ENCODE peak calls at places on chromosomes 5 and 9, in eight cellular contexts. Z is A549, P is pancreas, A is right atrium auricular region, J is transverse colon, O is GM23248, L is neuronal stem cell, V is cardiac muscle cell. C is an unnamed sample.
A peak's percentile ranks its signal among the peaks of the same experiment; 100 is the strongest.

GRCh38 chr9:34551751-34552605 is 29.2 kb upstream of the ENHO start:
- DNase-seq in A (peak; percentile 50), L (no peak), O (no peak), V (no peak), Z (no peak), J (no peak), P (no peak), C (no peak)

GRCh38 chr5:149615976-149616375 is 34.7 kb downstream of the ARHGEF37 start:
- DNase-seq in O (no peak), J (no peak), V (no peak), A (no peak), L (no peak), Z (no peak), P (no peak), C (no peak)

GRCh38 chr9:83060557-83060956 is 2.4 kb downstream of the RASEF start:
- DNase-seq in V (no peak), P (peak; percentile 40), O (no peak), Z (peak; percentile 87), L (no peak), J (no peak), A (no peak), C (no peak)

GRCh38 chr9:100425758-100426157 is 1.2 kb upstream of the MSANTD3 start:
- DNase-seq in A (no peak), O (peak; percentile 23), V (peak; percentile 50), L (no peak), P (no peak), J (no peak), Z (no peak), C (no peak)

GRCh38 chr9:134720136-134720753 is 78.6 kb downstream of the COL5A1 start:
- DNase-seq in L (no peak), J (no peak), Z (no peak), A (no peak), O (no peak), V (no peak), P (no peak), C (no peak)

GRCh38 chr5:160306711-160307110 is 5.7 kb downstream of the CCNJL start:
- DNase-seq in O (no peak), P (no peak), L (no peak), A (no peak), V (no peak), J (peak; percentile 42), Z (no peak), C (no peak)

GRCh38 chr5:134245101-134245604 is 19.3 kb upstream of the PPP2CA start:
- DNase-seq in V (peak; percentile 89), O (peak; percentile 75), A (no peak), Z (peak; percentile 85), J (no peak), P (no peak), L (no peak), C (peak; percentile 50)

GRCh38 chr5:135569755-135570452 is 8.9 kb downstream of the CXCL14 start:
- DNase-seq in P (peak; percentile 28), L (no peak), Z (peak; percentile 51), O (peak; percentile 68), J (peak; percentile 18), A (no peak), V (peak; percentile 57), C (peak; percentile 75)

GRCh38 chr9:22921742-22922141 is 475.1 kb downstream of the DMRTA1 start:
- DNase-seq in P (no peak), L (no peak), O (no peak), V (no peak), A (no peak), Z (no peak), J (no peak), C (no peak)

DNA sequence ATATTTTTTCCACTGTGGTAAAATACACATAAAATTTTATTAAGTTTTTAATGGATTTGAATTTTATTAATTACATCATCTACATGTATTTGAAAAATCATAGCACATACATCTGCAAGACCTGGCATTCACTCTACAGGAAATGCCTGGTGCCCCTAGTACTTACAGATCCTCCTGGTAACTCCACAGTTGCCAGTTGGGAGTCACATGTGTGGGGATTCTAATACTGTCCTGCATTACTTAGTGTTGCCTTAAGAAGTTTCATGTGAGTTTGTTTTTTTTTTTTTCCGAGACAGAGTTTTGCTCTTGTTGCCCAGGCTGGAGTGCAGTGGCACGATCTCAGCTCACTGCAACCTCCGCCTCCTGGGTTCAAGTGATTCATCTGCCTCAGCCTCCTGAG is 18.1 kb downstream of the KDM3B start:
- DNase-seq in P (no peak), L (no peak), Z (no peak), A (no peak), V (no peak), J (no peak), O (peak; percentile 49), C (no peak)
- H3K4me1 ChIP-seq in P (peaks cover 11% of the 10 kb centered on the region), L (no peaks in the 10 kb centered on the region), Z (no peaks in the 10 kb centered on the region), A (no peaks in the 10 kb centered on the region), V (peaks cover 14% of the 10 kb centered on the region), J (peaks cover 10% of the 10 kb centered on the region), O (peaks cover 19% of the 10 kb centered on the region), C (no peaks in the 10 kb centered on the region)

DNA sequence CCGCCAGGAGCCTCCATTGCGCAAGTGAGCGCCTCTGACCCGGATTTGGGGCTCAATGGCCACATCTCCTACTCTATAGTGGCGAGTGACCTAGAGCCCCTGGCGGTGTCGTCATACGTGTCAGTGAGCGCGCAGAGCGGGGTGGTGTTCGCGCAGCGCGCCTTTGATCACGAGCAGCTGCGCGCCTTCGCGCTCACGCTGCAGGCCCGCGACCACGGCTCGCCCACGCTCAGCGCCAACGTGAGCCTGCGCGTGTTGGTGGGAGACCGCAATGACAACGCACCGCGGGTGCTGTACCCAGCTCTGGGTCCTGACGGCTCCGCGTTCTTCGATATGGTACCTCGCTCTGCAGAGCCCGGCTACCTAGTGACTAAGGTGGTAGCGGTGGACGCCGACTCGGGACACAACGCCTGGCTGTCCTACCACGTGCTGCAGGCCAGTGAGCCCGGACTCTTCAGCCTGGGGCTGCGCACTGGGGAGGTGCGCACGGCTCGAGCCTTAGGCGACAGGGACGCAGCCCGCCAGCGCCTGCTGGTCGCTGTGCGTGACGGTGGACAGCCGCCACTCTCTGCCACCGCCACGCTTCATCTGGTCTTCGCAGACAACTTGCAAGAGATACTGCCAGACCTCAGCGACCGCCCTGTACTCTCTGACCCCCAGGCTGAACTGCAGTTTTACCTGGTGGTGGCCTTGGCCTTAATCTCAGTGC is 1.9 kb downstream of the PCDHGB6 start:
- DNase-seq in L (no peak), V (no peak), Z (no peak), P (no peak), O (no peak), J (no peak), A (no peak), C (no peak)
- H3K9me3 ChIP-seq in L (peaks cover 51% of the 10 kb centered on the region), V (peaks cover 8% of the 10 kb centered on the region), Z (peaks cover 50% of the 10 kb centered on the region), P (no peaks in the 10 kb centered on the region), O (no peaks in the 10 kb centered on the region), J (peaks cover 94% of the 10 kb centered on the region), A (peaks cover 97% of the 10 kb centered on the region), C (peaks cover 7% of the 10 kb centered on the region)

GRCh38 chr5:111929261-111929660 is 172.3 kb upstream of the NREP start:
- DNase-seq in A (no peak), Z (no peak), L (no peak), P (no peak), O (peak; percentile 30), J (no peak), V (no peak), C (no peak)
- H3K4me1 ChIP-seq in A (no peaks in the 10 kb centered on the region), Z (no peaks in the 10 kb centered on the region), L (no peaks in the 10 kb centered on the region), P (no peaks in the 10 kb centered on the region), O (peaks cover 71% of the 10 kb centered on the region), J (no peaks in the 10 kb centered on the region), V (peaks cover 11% of the 10 kb centered on the region), C (no peaks in the 10 kb centered on the region)

DNA sequence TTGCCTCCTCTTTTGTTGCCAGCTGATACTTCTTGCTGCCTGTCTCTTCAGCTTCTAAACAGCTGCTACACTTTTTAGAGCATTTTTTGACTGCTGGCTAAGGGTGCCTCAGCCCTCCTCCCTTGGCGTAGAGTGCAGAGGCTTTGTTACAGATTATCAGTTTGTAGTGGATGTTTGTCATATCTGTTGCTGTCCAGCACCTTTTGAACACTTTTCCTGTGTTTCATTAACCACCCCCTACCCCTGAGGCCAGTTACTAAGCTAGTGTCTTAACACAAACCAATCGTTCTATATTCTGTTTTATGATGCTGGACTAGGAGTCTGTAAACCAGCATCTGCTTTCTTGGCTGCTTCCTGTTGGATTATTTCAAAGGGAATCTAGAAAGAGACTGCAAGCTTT is 441.5 kb downstream of the DNAH5 start:
- DNase-seq in V (no peak), O (no peak), A (no peak), Z (no peak), L (no peak), J (no peak), P (no peak), C (no peak)
- H3K9me3 ChIP-seq in V (no peaks in the 10 kb centered on the region), O (no peaks in the 10 kb centered on the region), A (no peaks in the 10 kb centered on the region), Z (no peaks in the 10 kb centered on the region), L (no peaks in the 10 kb centered on the region), J (no peaks in the 10 kb centered on the region), P (no peaks in the 10 kb centered on the region), C (no peaks in the 10 kb centered on the region)

GRCh38 chr5:80136751-80137272 is 101.7 kb downstream of the THBS4 start:
- DNase-seq in J (no peak), V (no peak), A (no peak), O (no peak), L (no peak), Z (no peak), P (no peak), C (no peak)
- H3K4me1 ChIP-seq in J (peaks cover 12% of the 10 kb centered on the region), V (peaks cover 20% of the 10 kb centered on the region), A (no peaks in the 10 kb centered on the region), O (peaks cover 7% of the 10 kb centered on the region), L (peaks cover 14% of the 10 kb centered on the region), Z (no peaks in the 10 kb centered on the region), P (no peaks in the 10 kb centered on the region), C (no peaks in the 10 kb centered on the region)

DNA sequence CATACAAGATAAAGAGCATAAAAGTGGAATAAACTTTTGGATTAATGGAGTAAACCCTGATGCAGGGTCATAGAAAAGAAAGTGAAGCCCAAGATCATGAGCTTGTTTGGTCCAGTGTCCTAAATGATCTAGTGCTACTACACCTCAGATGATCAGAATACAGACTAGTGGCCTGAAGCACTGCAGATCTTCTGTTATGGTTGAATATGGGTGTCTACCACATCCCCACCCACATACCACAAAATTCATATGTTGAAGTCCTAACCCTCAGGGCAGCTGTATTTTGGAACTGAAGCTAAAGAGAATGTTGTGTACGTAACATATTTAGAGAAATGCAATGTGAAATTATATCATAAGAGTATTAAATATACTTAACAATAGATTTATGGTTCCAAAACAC is 1155.0 kb downstream of the TAF11L14 start:
- DNase-seq in V (no peak), O (no peak), L (no peak), J (no peak), Z (no peak), P (no peak), A (no peak), C (no peak)
- H3K9me3 ChIP-seq in V (no peaks in the 10 kb centered on the region), O (no peaks in the 10 kb centered on the region), L (peaks cover 3% of the 10 kb centered on the region), J (no peaks in the 10 kb centered on the region), Z (no peaks in the 10 kb centered on the region), P (no peaks in the 10 kb centered on the region), A (no peaks in the 10 kb centered on the region), C (no peaks in the 10 kb centered on the region)

C was measured in Caco-2.